ENCODE peak calls at places on chromosomes 13 and 19, in six cellular contexts. One of them, this sample, is unnamed.

GRCh38 chr19:35322014-35322413 is 7.0 kb upstream of the CD22 start:
- DNase-seq in breast epithelium: no peak
- DNase-seq in GM10248: no peak
- DNase-seq in CD8-positive, alpha-beta T cell: no peak
- DNase-seq in Calu3: no peak
- DNase-seq in BE2C: no peak
- DNase-seq in this sample: no peak

GRCh38 chr13:30421093-30422055 is 919 bp upstream of the UBE2L5 start:
- DNase-seq in breast epithelium: peak; percentile 77
- DNase-seq in GM10248: peak; percentile 67
- DNase-seq in CD8-positive, alpha-beta T cell: peak; percentile 15
- DNase-seq in Calu3: peak; percentile 48
- DNase-seq in BE2C: peak; percentile 63
- DNase-seq in this sample: peak; percentile 77

GRCh38 chr19:18765224-18765623 is 25.9 kb downstream of the COMP start:
- DNase-seq in breast epithelium: no peak
- DNase-seq in GM10248: no peak
- DNase-seq in CD8-positive, alpha-beta T cell: no peak
- DNase-seq in Calu3: no peak
- DNase-seq in BE2C: no peak
- DNase-seq in this sample: no peak

GRCh38 chr19:34990578-34991192 is 9.4 kb upstream of the GRAMD1A start:
- DNase-seq in breast epithelium: no peak
- DNase-seq in GM10248: no peak
- DNase-seq in CD8-positive, alpha-beta T cell: no peak
- DNase-seq in Calu3: no peak
- DNase-seq in BE2C: no peak
- DNase-seq in this sample: no peak

GRCh38 chr19:23996549-23996948 is 81.9 kb downstream of the ZNF726 start:
- DNase-seq in breast epithelium: no peak
- DNase-seq in GM10248: no peak
- DNase-seq in CD8-positive, alpha-beta T cell: no peak
- DNase-seq in Calu3: peak; percentile 5
- DNase-seq in BE2C: peak; percentile 32
- DNase-seq in this sample: no peak

GRCh38 chr13:29877456-29878096 is 27.2 kb upstream of the UBL3 start:
- DNase-seq in breast epithelium: no peak
- DNase-seq in GM10248: no peak
- DNase-seq in CD8-positive, alpha-beta T cell: no peak
- DNase-seq in Calu3: no peak
- DNase-seq in BE2C: no peak
- DNase-seq in this sample: no peak

GRCh38 chr19:11256189-11256588 is 6.1 kb downstream of the DOCK6 start:
- DNase-seq in breast epithelium: no peak
- DNase-seq in GM10248: no peak
- DNase-seq in CD8-positive, alpha-beta T cell: no peak
- DNase-seq in Calu3: no peak
- DNase-seq in BE2C: no peak
- DNase-seq in this sample: peak; percentile 45

GRCh38 chr19:48859711-48860572 is 8.5 kb downstream of the PLEKHA4 start:
- DNase-seq in breast epithelium: no peak
- DNase-seq in GM10248: peak; percentile 56
- DNase-seq in CD8-positive, alpha-beta T cell: no peak
- DNase-seq in Calu3: no peak
- DNase-seq in BE2C: peak; percentile 41
- DNase-seq in this sample: no peak

GRCh38 chr13:92734068-92734467 is 492.5 kb upstream of the GPC6 start:
- DNase-seq in breast epithelium: no peak
- DNase-seq in GM10248: no peak
- DNase-seq in CD8-positive, alpha-beta T cell: no peak
- DNase-seq in Calu3: no peak
- DNase-seq in BE2C: no peak
- DNase-seq in this sample: no peak

GRCh38 chr13:58190578-58190977 is 559.0 kb downstream of the PCDH17 start:
- DNase-seq in breast epithelium: no peak
- DNase-seq in GM10248: no peak
- DNase-seq in CD8-positive, alpha-beta T cell: no peak
- DNase-seq in Calu3: no peak
- DNase-seq in BE2C: no peak
- DNase-seq in this sample: no peak

GRCh38 chr19:50869479-50869878 is 3.8 kb upstream of the KLK2 start:
- DNase-seq in breast epithelium: no peak
- DNase-seq in GM10248: no peak
- DNase-seq in CD8-positive, alpha-beta T cell: no peak
- DNase-seq in Calu3: no peak
- DNase-seq in BE2C: no peak
- DNase-seq in this sample: no peak

GRCh38 chr13:42355118-42355840 is 83.3 kb downstream of the AKAP11 start:
- DNase-seq in breast epithelium: no peak
- DNase-seq in GM10248: peak; percentile 26
- DNase-seq in CD8-positive, alpha-beta T cell: peak; percentile 37
- DNase-seq in Calu3: no peak
- DNase-seq in BE2C: no peak
- DNase-seq in this sample: no peak

GRCh38 chr19:51808333-51808986 is 13.5 kb downstream of the FPR3 start:
- DNase-seq in breast epithelium: no peak
- DNase-seq in GM10248: no peak
- DNase-seq in CD8-positive, alpha-beta T cell: no peak
- DNase-seq in Calu3: no peak
- DNase-seq in BE2C: no peak
- DNase-seq in this sample: no peak

GRCh38 chr13:30872685-30873443 is 33.2 kb upstream of the MEDAG start:
- DNase-seq in breast epithelium: no peak
- DNase-seq in GM10248: no peak
- DNase-seq in CD8-positive, alpha-beta T cell: no peak
- DNase-seq in Calu3: no peak
- DNase-seq in BE2C: peak; percentile 43
- DNase-seq in this sample: no peak

GRCh38 chr19:18763674-18764590 is 27.2 kb downstream of the COMP start:
- DNase-seq in breast epithelium: peak; percentile 78
- DNase-seq in GM10248: no peak
- DNase-seq in CD8-positive, alpha-beta T cell: no peak
- DNase-seq in Calu3: no peak
- DNase-seq in BE2C: peak; percentile 86
- DNase-seq in this sample: no peak

GRCh38 chr13:30334663-30335386 is 27.5 kb upstream of the KATNAL1 start:
- DNase-seq in breast epithelium: no peak
- DNase-seq in GM10248: peak; percentile 35
- DNase-seq in CD8-positive, alpha-beta T cell: no peak
- DNase-seq in Calu3: peak; percentile 55
- DNase-seq in BE2C: peak; percentile 49
- DNase-seq in this sample: no peak

GRCh38 chr13:35916186-35916585 is 215.0 kb downstream of the DCLK1 start:
- DNase-seq in breast epithelium: no peak
- DNase-seq in GM10248: no peak
- DNase-seq in CD8-positive, alpha-beta T cell: no peak
- DNase-seq in Calu3: no peak
- DNase-seq in BE2C: no peak
- DNase-seq in this sample: no peak

GRCh38 chr19:3216874-3217273 is 7.6 kb upstream of the CELF5 start:
- DNase-seq in breast epithelium: no peak
- DNase-seq in GM10248: no peak
- DNase-seq in CD8-positive, alpha-beta T cell: no peak
- DNase-seq in Calu3: no peak
- DNase-seq in BE2C: no peak
- DNase-seq in this sample: no peak

GRCh38 chr19:13955662-13956364 is 3.5 kb downstream of the DCAF15 start:
- DNase-seq in breast epithelium: no peak
- DNase-seq in GM10248: no peak
- DNase-seq in CD8-positive, alpha-beta T cell: no peak
- DNase-seq in Calu3: no peak
- DNase-seq in BE2C: no peak
- DNase-seq in this sample: no peak

DNA sequence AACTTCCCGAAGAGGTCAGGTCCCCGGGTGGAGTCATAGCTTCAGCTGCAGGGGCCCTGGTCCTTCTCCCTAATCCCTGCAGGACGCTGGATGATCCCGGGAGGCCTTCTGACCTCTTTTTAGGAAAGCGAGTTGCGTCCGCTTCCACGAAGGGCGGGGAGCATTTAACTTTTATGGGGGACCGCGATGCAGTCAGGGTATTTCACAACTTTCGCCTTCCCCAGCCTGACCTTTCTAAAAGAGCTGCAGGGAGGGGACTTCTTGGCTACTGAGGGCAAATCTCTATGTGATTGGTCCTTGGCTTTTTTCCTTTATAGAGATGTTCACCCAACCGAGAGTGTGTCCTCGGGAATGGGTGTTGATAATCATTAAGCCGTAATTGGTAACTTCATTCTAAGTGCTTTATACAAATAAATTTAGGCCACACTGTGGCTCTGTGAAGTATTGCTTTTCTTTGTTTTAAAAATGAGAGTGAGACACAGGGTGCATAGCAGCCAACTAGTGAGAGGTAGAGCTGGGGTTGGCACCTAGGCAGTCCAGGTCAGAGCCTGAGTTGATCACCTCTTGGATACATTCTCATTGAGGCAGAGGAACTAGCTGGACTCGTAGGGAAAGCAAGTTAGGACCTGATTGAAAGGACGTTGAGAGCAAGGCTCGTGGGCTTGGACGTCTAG is 841 bp downstream of the ZNF230 start:
- DNase-seq in breast epithelium: no peak
- DNase-seq in GM10248: peak; percentile 29
- DNase-seq in CD8-positive, alpha-beta T cell: no peak
- DNase-seq in Calu3: peak; percentile 20
- DNase-seq in BE2C: no peak
- DNase-seq in this sample: peak; percentile 4
- TF ChIP-seq CTCF in breast epithelium: no peak
- TF ChIP-seq CTCF in GM10248: no peak
- TF ChIP-seq CTCF in CD8-positive, alpha-beta T cell: no peak
- TF ChIP-seq CTCF in Calu3: no peak
- TF ChIP-seq CTCF in BE2C: no peak
- TF ChIP-seq CTCF in this sample: no peak

GRCh38 chr19:7386308-7386707 is 37.6 kb downstream of the ARHGEF18 start:
- DNase-seq in breast epithelium: no peak
- DNase-seq in GM10248: no peak
- DNase-seq in CD8-positive, alpha-beta T cell: no peak
- DNase-seq in Calu3: no peak
- DNase-seq in BE2C: no peak
- DNase-seq in this sample: no peak
- TF ChIP-seq CTCF in breast epithelium: no peak
- TF ChIP-seq CTCF in GM10248: no peak
- TF ChIP-seq CTCF in CD8-positive, alpha-beta T cell: no peak
- TF ChIP-seq CTCF in Calu3: no peak
- TF ChIP-seq CTCF in BE2C: no peak
- TF ChIP-seq CTCF in this sample: no peak

GRCh38 chr19:44590245-44591059 is 22.9 kb upstream of the IGSF23 start:
- DNase-seq in breast epithelium: no peak
- DNase-seq in GM10248: no peak
- DNase-seq in CD8-positive, alpha-beta T cell: no peak
- DNase-seq in Calu3: no peak
- DNase-seq in BE2C: no peak
- DNase-seq in this sample: no peak

GRCh38 chr19:44585371-44586141 is 27.8 kb upstream of the IGSF23 start:
- DNase-seq in breast epithelium: no peak
- DNase-seq in GM10248: no peak
- DNase-seq in CD8-positive, alpha-beta T cell: no peak
- DNase-seq in Calu3: no peak
- DNase-seq in BE2C: no peak
- DNase-seq in this sample: no peak

GRCh38 chr19:44588753-44589112 is 24.6 kb upstream of the IGSF23 start:
- DNase-seq in breast epithelium: no peak
- DNase-seq in GM10248: no peak
- DNase-seq in CD8-positive, alpha-beta T cell: no peak
- DNase-seq in Calu3: no peak
- DNase-seq in BE2C: no peak
- DNase-seq in this sample: no peak

GRCh38 chr19:44592451-44592890 is 20.9 kb upstream of the IGSF23 start:
- DNase-seq in breast epithelium: no peak
- DNase-seq in GM10248: no peak
- DNase-seq in CD8-positive, alpha-beta T cell: no peak
- DNase-seq in Calu3: peak; percentile 62
- DNase-seq in BE2C: no peak
- DNase-seq in this sample: no peak

GRCh38 chr19:44587863-44588752 is 25.3 kb upstream of the IGSF23 start:
- DNase-seq in breast epithelium: no peak
- DNase-seq in GM10248: no peak
- DNase-seq in CD8-positive, alpha-beta T cell: no peak
- DNase-seq in Calu3: peak; percentile 81
- DNase-seq in BE2C: no peak
- DNase-seq in this sample: no peak
- TF ChIP-seq CTCF in breast epithelium: no peak
- TF ChIP-seq CTCF in GM10248: no peak
- TF ChIP-seq CTCF in CD8-positive, alpha-beta T cell: no peak
- TF ChIP-seq CTCF in Calu3: peak; percentile 19
- TF ChIP-seq CTCF in BE2C: peak; percentile 15
- TF ChIP-seq CTCF in this sample: no peak

GRCh38 chr13:75365724-75366173 is 116.2 kb downstream of the TBC1D4 start:
- DNase-seq in breast epithelium: no peak
- DNase-seq in GM10248: peak; percentile 52
- DNase-seq in CD8-positive, alpha-beta T cell: no peak
- DNase-seq in Calu3: no peak
- DNase-seq in BE2C: no peak
- DNase-seq in this sample: no peak
- TF ChIP-seq CTCF in breast epithelium: no peak
- TF ChIP-seq CTCF in GM10248: no peak
- TF ChIP-seq CTCF in CD8-positive, alpha-beta T cell: no peak
- TF ChIP-seq CTCF in Calu3: no peak
- TF ChIP-seq CTCF in BE2C: peak; percentile 25
- TF ChIP-seq CTCF in this sample: no peak

GRCh38 chr13:44739120-44739519 is 163.0 kb upstream of the TSC22D1 start:
- DNase-seq in breast epithelium: no peak
- DNase-seq in GM10248: no peak
- DNase-seq in CD8-positive, alpha-beta T cell: no peak
- DNase-seq in Calu3: no peak
- DNase-seq in BE2C: no peak
- DNase-seq in this sample: no peak
- TF ChIP-seq CTCF in breast epithelium: no peak
- TF ChIP-seq CTCF in GM10248: no peak
- TF ChIP-seq CTCF in CD8-positive, alpha-beta T cell: no peak
- TF ChIP-seq CTCF in Calu3: no peak
- TF ChIP-seq CTCF in BE2C: peak; percentile 33
- TF ChIP-seq CTCF in this sample: no peak

DNA sequence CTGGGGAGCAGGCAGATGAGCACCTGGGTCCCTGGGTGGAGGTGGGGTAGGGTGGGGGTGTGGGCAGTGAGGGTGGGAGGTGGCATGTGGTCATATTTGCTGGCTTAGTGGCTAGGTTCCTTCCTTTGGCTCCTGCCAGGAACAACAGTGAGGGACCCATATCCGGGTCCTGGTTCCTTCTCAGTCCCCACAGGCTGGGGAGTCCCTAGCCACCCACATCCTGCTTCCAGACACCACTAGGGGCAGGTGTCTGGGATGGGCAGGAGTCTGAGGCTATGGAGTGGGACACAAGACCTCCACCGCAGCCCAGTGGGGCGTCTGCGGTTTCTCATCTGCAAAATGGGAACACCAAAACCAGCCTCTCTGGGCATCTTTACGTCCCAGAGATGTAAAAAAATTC is 828 bp upstream of the FCGBP start:
- DNase-seq in breast epithelium: no peak
- DNase-seq in GM10248: no peak
- DNase-seq in CD8-positive, alpha-beta T cell: no peak
- DNase-seq in Calu3: no peak
- DNase-seq in BE2C: no peak
- DNase-seq in this sample: no peak
- TF ChIP-seq CTCF in breast epithelium: no peak
- TF ChIP-seq CTCF in GM10248: no peak
- TF ChIP-seq CTCF in CD8-positive, alpha-beta T cell: no peak
- TF ChIP-seq CTCF in Calu3: no peak
- TF ChIP-seq CTCF in BE2C: no peak
- TF ChIP-seq CTCF in this sample: no peak

GRCh38 chr13:76833465-76833864 is 52.7 kb downstream of the KCTD12 start:
- DNase-seq in breast epithelium: no peak
- DNase-seq in GM10248: no peak
- DNase-seq in CD8-positive, alpha-beta T cell: no peak
- DNase-seq in Calu3: no peak
- DNase-seq in BE2C: no peak
- DNase-seq in this sample: no peak
- TF ChIP-seq CTCF in breast epithelium: no peak
- TF ChIP-seq CTCF in GM10248: no peak
- TF ChIP-seq CTCF in CD8-positive, alpha-beta T cell: no peak
- TF ChIP-seq CTCF in Calu3: no peak
- TF ChIP-seq CTCF in BE2C: no peak
- TF ChIP-seq CTCF in this sample: no peak